ENCODE peak calls at places on chromosomes 16 and 17, in eight cellular contexts. T is progenitor cell of endocrine pancreas, H is A549, X is MM.1S, J is astrocyte, A is gastrocnemius medialis, W is left ventricle myocardium inferior, P is glutamatergic neuron. O is an unnamed sample.

GRCh38 chr16:87201777-87202176 is 115.4 kb downstream of the C16orf95 start:
- DNase-seq in T (no peak), X (no peak), J (no peak), P (no peak), A (no peak), H (no peak), W (no peak), O (no peak)

GRCh38 chr16:4847774-4848587 is 700 bp downstream of the UBN1 start:
- DNase-seq in W (peak), P (peak), T (peak), A (peak), X (peak), H (peak), J (peak), O (peak)

GRCh38 chr16:85307552-85308364 is 195.5 kb upstream of the CIBAR2 start:
- DNase-seq in X (no peak), P (no peak), W (no peak), T (no peak), A (no peak), J (no peak), H (no peak), O (no peak)

GRCh38 chr16:87960851-87961250 is 9.6 kb downstream of the BANP start:
- DNase-seq in J (no peak), H (no peak), W (no peak), P (no peak), X (no peak), T (no peak), A (no peak), O (no peak)

GRCh38 chr17:3802461-3803307 is 1.7 kb upstream of the ITGAE start:
- DNase-seq in W (no peak), P (no peak), A (peak), J (peak), X (no peak), H (no peak), T (no peak), O (no peak)

GRCh38 chr17:68182016-68182315 is 65.9 kb upstream of the AMZ2 start:
- DNase-seq in T (no peak), W (no peak), H (no peak), A (no peak), P (no peak), X (no peak), J (no peak), O (peak)

GRCh38 chr17:2123467-2124251 is 68.8 kb downstream of the HIC1 start:
- DNase-seq in A (no peak), W (no peak), H (no peak), X (no peak), P (no peak), J (peak), T (no peak), O (peak)

GRCh38 chr16:81889896-81890634 is 111.0 kb downstream of the PLCG2 start:
- DNase-seq in T (peak), X (peak), A (no peak), W (no peak), P (peak), H (peak), J (peak), O (peak)

GRCh38 chr17:50318551-50319310 is 27.2 kb upstream of the XYLT2 start:
- DNase-seq in T (no peak), W (no peak), H (no peak), X (no peak), P (no peak), A (no peak), J (no peak), O (no peak)

GRCh38 chr17:56452469-56452868 is 141.0 kb upstream of the NOG start:
- DNase-seq in W (no peak), J (no peak), X (no peak), P (no peak), H (no peak), T (no peak), A (no peak), O (no peak)

GRCh38 chr17:81470944-81471803 is 41.4 kb downstream of the ACTG1 start:
- DNase-seq in H (no peak), X (no peak), P (no peak), T (no peak), W (no peak), A (no peak), J (no peak), O (no peak)

GRCh38 chr16:53098526-53099317 is 43.9 kb downstream of the CHD9 start:
- DNase-seq in H (peak), J (peak), P (peak), A (peak), W (peak), T (no peak), X (peak), O (peak)

GRCh38 chr17:61463068-61463980 is 11.1 kb downstream of the TBX4 start:
- DNase-seq in J (no peak), T (no peak), P (peak), X (no peak), W (no peak), A (no peak), H (no peak), O (no peak)

GRCh38 chr17:72182256-72182890 is 61.6 kb downstream of the SOX9 start:
- DNase-seq in W (no peak), X (no peak), J (no peak), H (peak), T (no peak), P (no peak), A (no peak), O (no peak)

GRCh38 chr16:52446076-52446475 is 100.9 kb downstream of the TOX3 start:
- DNase-seq in H (no peak), A (no peak), J (no peak), W (no peak), T (no peak), X (no peak), P (peak), O (no peak)

GRCh38 chr17:19010729-19011505 is 6.4 kb upstream of the FAM83G start:
- DNase-seq in T (no peak), J (no peak), A (no peak), P (no peak), X (no peak), H (peak), W (no peak), O (no peak)

GRCh38 chr17:39740357-39741111 is 2.8 kb downstream of the GRB7 start:
- DNase-seq in X (no peak), T (no peak), W (no peak), H (peak), J (no peak), A (no peak), P (no peak), O (no peak)

GRCh38 chr16:70652322-70652721 is 6.0 kb downstream of the IL34 start:
- DNase-seq in J (peak), W (no peak), A (no peak), P (no peak), T (no peak), H (no peak), X (no peak), O (no peak)

GRCh38 chr17:34269969-34270368 is at the start of gene CCL7:
- DNase-seq in T (no peak), P (no peak), A (no peak), W (no peak), H (no peak), J (peak), X (no peak), O (no peak)

GRCh38 chr17:58760248-58760647 is 4.6 kb downstream of the PPM1E start:
- DNase-seq in H (no peak), X (no peak), W (no peak), A (no peak), P (no peak), J (no peak), T (no peak), O (no peak)

GRCh38 chr17:66032082-66032712 is 159.7 kb downstream of the CEP112 start:
- DNase-seq in J (no peak), W (no peak), H (no peak), A (no peak), X (no peak), P (no peak), T (no peak), O (peak)

GRCh38 chr16:3774156-3774767 is 56.9 kb upstream of the TRAP1 start:
- DNase-seq in H (no peak), A (peak), J (peak), T (no peak), P (no peak), W (peak), X (no peak), O (no peak)

GRCh38 chr16:58755989-58756649 is 22.0 kb upstream of the GOT2 start:
- DNase-seq in P (peak), X (peak), J (peak), T (peak), H (peak), A (peak), W (peak), O (peak)

GRCh38 chr17:40996829-40997228 is 2.9 kb upstream of the KRTAP3-3 start:
- DNase-seq in H (no peak), T (no peak), A (no peak), W (no peak), X (no peak), P (no peak), J (peak), O (no peak)

GRCh38 chr16:84963046-84963445 is 48.3 kb downstream of the ZDHHC7 start:
- DNase-seq in X (no peak), J (no peak), P (no peak), H (no peak), A (no peak), T (no peak), W (no peak), O (no peak)

GRCh38 chr16:23469814-23470213 is 16.8 kb upstream of the COG7 start:
- DNase-seq in P (no peak), W (no peak), T (no peak), A (peak), H (peak), J (peak), X (no peak), O (no peak)

DNA sequence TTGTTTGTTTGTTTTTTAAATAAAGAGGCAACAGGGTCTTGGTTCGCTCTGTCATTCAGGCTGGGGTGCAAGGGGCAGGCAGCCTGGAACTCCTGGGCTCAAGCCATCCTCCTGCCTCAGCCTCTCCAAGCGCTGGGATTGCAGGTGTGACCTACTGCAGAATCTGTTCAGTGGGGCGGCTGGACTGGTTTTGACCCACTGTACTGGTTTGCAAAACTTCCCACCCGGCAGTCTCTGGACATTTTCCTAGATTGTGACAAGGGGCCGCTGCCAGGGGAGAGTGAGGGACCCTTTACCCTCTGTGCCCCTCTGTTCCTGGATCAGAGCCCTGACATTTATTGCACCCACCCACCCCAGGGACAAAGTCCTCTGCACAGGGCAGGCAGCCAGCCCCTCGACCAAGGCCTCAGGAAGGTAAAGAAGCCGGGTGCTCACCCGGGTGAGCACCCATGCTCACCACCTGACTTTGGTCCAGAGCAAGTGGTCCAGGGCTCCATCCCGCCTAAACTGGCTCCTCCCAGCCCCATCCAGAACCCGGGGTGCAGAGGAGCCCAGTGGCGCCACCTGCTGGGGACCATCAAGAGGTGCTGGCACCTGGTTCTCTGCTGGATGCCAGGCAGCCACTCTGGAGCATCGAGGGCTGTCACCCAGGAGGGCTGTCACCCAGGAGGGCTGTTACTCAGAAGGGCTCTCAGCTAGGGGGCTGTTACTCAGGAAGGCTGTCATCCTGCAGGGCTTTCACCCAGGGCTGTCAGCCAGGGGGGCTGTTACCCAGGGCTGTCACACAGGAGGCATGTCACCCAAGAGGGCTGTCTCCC is 98.9 kb downstream of the TNFRSF13B start:
- DNase-seq in A (no peak), T (peak), J (no peak), H (peak), X (peak), W (no peak), P (peak), O (peak)
- TF ChIP-seq CTCF in A (peak), T (peak), J (peak), H (peak), X (peak), W (peak), P (peak), O (peak)

GRCh38 chr16:57608462-57609113 is 19.8 kb upstream of the ADGRG1 start:
- DNase-seq in W (no peak), T (no peak), J (no peak), H (no peak), A (no peak), X (no peak), P (no peak), O (no peak)

GRCh38 chr16:57607676-57608461 is 20.6 kb upstream of the ADGRG1 start:
- DNase-seq in H (no peak), X (no peak), W (no peak), T (no peak), P (no peak), J (no peak), A (no peak), O (no peak)

GRCh38 chr16:57611184-57611583 is 17.2 kb upstream of the ADGRG1 start:
- DNase-seq in J (peak), T (no peak), A (no peak), P (no peak), W (no peak), H (peak), X (no peak), O (peak)

GRCh38 chr16:57610611-57611010 is 17.8 kb upstream of the ADGRG1 start:
- DNase-seq in J (no peak), P (no peak), A (no peak), W (no peak), X (no peak), H (no peak), T (no peak), O (no peak)

DNA sequence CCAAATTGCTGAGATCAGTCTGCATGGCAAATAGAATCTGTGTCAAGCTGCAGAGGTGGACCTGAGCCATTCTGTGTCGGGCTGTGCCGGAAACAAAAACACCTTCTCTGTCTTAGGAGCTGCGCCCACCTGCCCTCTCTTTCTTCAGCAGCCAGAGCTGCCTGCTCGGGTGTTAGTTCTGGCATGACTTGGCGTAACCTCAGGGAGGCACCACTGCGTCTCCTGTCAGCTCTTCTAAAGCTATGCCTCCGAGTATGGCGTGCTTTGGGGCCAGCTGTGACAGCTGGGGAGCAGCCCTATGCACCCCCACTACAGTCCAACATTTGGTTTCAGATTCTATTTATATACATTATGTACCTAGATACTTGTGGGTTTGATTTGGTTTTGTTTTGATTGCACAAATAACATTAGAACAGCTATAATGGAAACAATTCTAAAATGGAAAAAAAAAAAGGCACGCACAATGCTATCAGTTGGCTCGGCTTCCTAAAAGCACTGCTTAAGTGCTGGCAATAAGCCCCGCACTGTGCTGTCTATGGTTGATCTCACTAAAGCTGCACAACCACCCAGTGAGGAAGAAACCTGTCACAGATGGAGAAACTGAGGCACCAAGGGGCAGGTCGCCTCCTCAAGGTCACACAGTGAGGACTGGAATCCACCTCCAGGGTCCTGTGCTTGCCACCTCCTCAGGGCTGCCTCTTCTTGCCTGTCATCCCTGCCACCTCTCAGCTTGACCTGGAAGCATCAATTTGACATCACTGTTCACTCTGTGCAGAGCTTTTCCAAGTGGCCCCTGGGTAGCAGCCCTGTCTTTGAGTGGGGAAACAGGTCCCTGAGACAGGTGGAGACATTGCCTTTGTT is 18.7 kb upstream of the ADGRG1 start:
- DNase-seq in P (no peak), X (peak), H (no peak), J (no peak), W (no peak), A (no peak), T (no peak), O (peak)
- TF ChIP-seq CTCF in P (no peak), X (peak), H (no peak), J (no peak), W (peak), A (no peak), T (no peak), O (peak)

GRCh38 chr16:69093974-69094373 is 11.5 kb upstream of the HAS3 start:
- DNase-seq in X (no peak), J (no peak), T (no peak), A (no peak), H (no peak), P (no peak), W (no peak), O (no peak)
- TF ChIP-seq CTCF in X (no peak), J (no peak), T (no peak), A (no peak), H (no peak), P (no peak), W (no peak), O (no peak)

GRCh38 chr16:20773679-20774078 is 9.9 kb downstream of the ACSM3 start:
- DNase-seq in J (no peak), A (no peak), H (no peak), W (no peak), P (no peak), T (no peak), X (no peak), O (no peak)

GRCh38 chr16:20774703-20775362 is 11.0 kb downstream of the ACSM3 start:
- DNase-seq in X (peak), T (peak), H (peak), W (peak), J (peak), P (peak), A (no peak), O (peak)
- TF ChIP-seq CTCF in X (peak), T (peak), H (peak), W (peak), J (peak), P (peak), A (peak), O (peak)

GRCh38 chr17:31261596-31261995 is 35.4 kb downstream of the OMG start:
- DNase-seq in T (no peak), X (no peak), A (no peak), P (no peak), H (no peak), J (no peak), W (no peak), O (no peak)

GRCh38 chr17:31269178-31269577 is 27.9 kb downstream of the OMG start:
- DNase-seq in A (no peak), J (no peak), H (no peak), W (no peak), T (no peak), P (no peak), X (no peak), O (no peak)

GRCh38 chr17:31260151-31260550 is 36.9 kb downstream of the OMG start:
- DNase-seq in W (no peak), P (no peak), H (no peak), T (no peak), X (no peak), A (no peak), J (no peak), O (no peak)

GRCh38 chr17:31269597-31269996 is 27.4 kb downstream of the OMG start:
- DNase-seq in P (no peak), A (no peak), J (peak), T (no peak), X (no peak), W (no peak), H (peak), O (no peak)

GRCh38 chr17:31266042-31266441 is 31.0 kb downstream of the OMG start:
- DNase-seq in A (no peak), T (no peak), H (no peak), P (no peak), J (no peak), X (no peak), W (no peak), O (no peak)
- TF ChIP-seq CTCF in A (no peak), T (peak), H (peak), P (no peak), J (peak), X (peak), W (no peak), O (no peak)

O was measured in GM13977.